ENCODE peak calls at places on chromosomes 7 and 10, in eight cellular contexts. One of them, this sample, is unnamed.

GRCh38 chr10:59012839-59013238 is 163.6 kb upstream of the PHYHIPL start:
- DNase-seq in NB4: no peak
- DNase-seq in osteoblast: no peak
- DNase-seq in fibroblast of villous mesenchyme: no peak
- DNase-seq in astrocyte of the spinal cord: no peak
- DNase-seq in dorsolateral prefrontal cortex: no peak
- DNase-seq in fibroblast of pulmonary artery: no peak
- DNase-seq in GM12878: no peak
- DNase-seq in this sample: no peak

GRCh38 chr10:70913546-70914240 is 25.3 kb upstream of the PCBD1 start:
- DNase-seq in NB4: no peak
- DNase-seq in osteoblast: peak; percentile 55
- DNase-seq in fibroblast of villous mesenchyme: no peak
- DNase-seq in astrocyte of the spinal cord: no peak
- DNase-seq in dorsolateral prefrontal cortex: no peak
- DNase-seq in fibroblast of pulmonary artery: no peak
- DNase-seq in GM12878: no peak
- DNase-seq in this sample: no peak

GRCh38 chr10:84267503-84268126 is 22.8 kb downstream of the RGR start:
- DNase-seq in NB4: peak; percentile 38
- DNase-seq in osteoblast: no peak
- DNase-seq in fibroblast of villous mesenchyme: peak; percentile 37
- DNase-seq in astrocyte of the spinal cord: peak; percentile 30
- DNase-seq in dorsolateral prefrontal cortex: peak; percentile 50
- DNase-seq in fibroblast of pulmonary artery: peak; percentile 56
- DNase-seq in GM12878: no peak
- DNase-seq in this sample: no peak

GRCh38 chr7:5693529-5693928 is 87.9 kb downstream of the RNF216 start:
- DNase-seq in NB4: peak; percentile 93
- DNase-seq in osteoblast: no peak
- DNase-seq in fibroblast of villous mesenchyme: peak; percentile 72
- DNase-seq in astrocyte of the spinal cord: peak; percentile 47
- DNase-seq in dorsolateral prefrontal cortex: no peak
- DNase-seq in fibroblast of pulmonary artery: peak; percentile 84
- DNase-seq in GM12878: peak; percentile 89
- DNase-seq in this sample: no peak

GRCh38 chr10:93992400-93993030 is 1.2 kb upstream of the PLCE1 start:
- DNase-seq in NB4: no peak
- DNase-seq in osteoblast: peak; percentile 86
- DNase-seq in fibroblast of villous mesenchyme: no peak
- DNase-seq in astrocyte of the spinal cord: peak; percentile 50
- DNase-seq in dorsolateral prefrontal cortex: no peak
- DNase-seq in fibroblast of pulmonary artery: no peak
- DNase-seq in GM12878: no peak
- DNase-seq in this sample: no peak

GRCh38 chr10:34489973-34490372 is 325.1 kb downstream of the PARD3 start:
- DNase-seq in NB4: no peak
- DNase-seq in osteoblast: peak; percentile 80
- DNase-seq in fibroblast of villous mesenchyme: peak; percentile 59
- DNase-seq in astrocyte of the spinal cord: peak; percentile 74
- DNase-seq in dorsolateral prefrontal cortex: no peak
- DNase-seq in fibroblast of pulmonary artery: peak; percentile 51
- DNase-seq in GM12878: no peak
- DNase-seq in this sample: peak; percentile 33

GRCh38 chr10:58660577-58661255 is 148.0 kb downstream of the BICC1 start:
- DNase-seq in NB4: no peak
- DNase-seq in osteoblast: no peak
- DNase-seq in fibroblast of villous mesenchyme: no peak
- DNase-seq in astrocyte of the spinal cord: peak; percentile 70
- DNase-seq in dorsolateral prefrontal cortex: no peak
- DNase-seq in fibroblast of pulmonary artery: no peak
- DNase-seq in GM12878: no peak
- DNase-seq in this sample: no peak

GRCh38 chr10:75600833-75601232 is 169.4 kb downstream of the LRMDA start:
- DNase-seq in NB4: no peak
- DNase-seq in osteoblast: no peak
- DNase-seq in fibroblast of villous mesenchyme: no peak
- DNase-seq in astrocyte of the spinal cord: no peak
- DNase-seq in dorsolateral prefrontal cortex: no peak
- DNase-seq in fibroblast of pulmonary artery: no peak
- DNase-seq in GM12878: no peak
- DNase-seq in this sample: no peak

GRCh38 chr10:32954545-32955298 is 3.3 kb downstream of the ITGB1 start:
- DNase-seq in NB4: no peak
- DNase-seq in osteoblast: no peak
- DNase-seq in fibroblast of villous mesenchyme: no peak
- DNase-seq in astrocyte of the spinal cord: no peak
- DNase-seq in dorsolateral prefrontal cortex: no peak
- DNase-seq in fibroblast of pulmonary artery: no peak
- DNase-seq in GM12878: no peak
- DNase-seq in this sample: no peak

GRCh38 chr10:32954080-32954479 is 4.0 kb downstream of the ITGB1 start:
- DNase-seq in NB4: no peak
- DNase-seq in osteoblast: no peak
- DNase-seq in fibroblast of villous mesenchyme: no peak
- DNase-seq in astrocyte of the spinal cord: no peak
- DNase-seq in dorsolateral prefrontal cortex: no peak
- DNase-seq in fibroblast of pulmonary artery: no peak
- DNase-seq in GM12878: no peak
- DNase-seq in this sample: no peak

GRCh38 chr10:32952094-32952493 is 5.9 kb downstream of the ITGB1 start:
- DNase-seq in NB4: no peak
- DNase-seq in osteoblast: no peak
- DNase-seq in fibroblast of villous mesenchyme: no peak
- DNase-seq in astrocyte of the spinal cord: no peak
- DNase-seq in dorsolateral prefrontal cortex: no peak
- DNase-seq in fibroblast of pulmonary artery: no peak
- DNase-seq in GM12878: no peak
- DNase-seq in this sample: no peak

GRCh38 chr10:32952541-32953276 is 5.3 kb downstream of the ITGB1 start:
- DNase-seq in NB4: no peak
- DNase-seq in osteoblast: no peak
- DNase-seq in fibroblast of villous mesenchyme: no peak
- DNase-seq in astrocyte of the spinal cord: no peak
- DNase-seq in dorsolateral prefrontal cortex: no peak
- DNase-seq in fibroblast of pulmonary artery: no peak
- DNase-seq in GM12878: no peak
- DNase-seq in this sample: no peak

GRCh38 chr10:32953277-32953927 is 4.6 kb downstream of the ITGB1 start:
- DNase-seq in NB4: no peak
- DNase-seq in osteoblast: no peak
- DNase-seq in fibroblast of villous mesenchyme: peak; percentile 27
- DNase-seq in astrocyte of the spinal cord: no peak
- DNase-seq in dorsolateral prefrontal cortex: no peak
- DNase-seq in fibroblast of pulmonary artery: no peak
- DNase-seq in GM12878: no peak
- DNase-seq in this sample: no peak
- H3K4me3 ChIP-seq in NB4: no peak overlapping the region
- H3K4me3 ChIP-seq in osteoblast: peak overlapping the region; percentile 95
- H3K4me3 ChIP-seq in fibroblast of villous mesenchyme: no peak overlapping the region
- H3K4me3 ChIP-seq in astrocyte of the spinal cord: peak overlapping the region; percentile 81
- H3K4me3 ChIP-seq in dorsolateral prefrontal cortex: no peak overlapping the region
- H3K4me3 ChIP-seq in fibroblast of pulmonary artery: peak overlapping the region; percentile 85
- H3K4me3 ChIP-seq in GM12878: no peak overlapping the region
- H3K4me3 ChIP-seq in this sample: no peak overlapping the region

GRCh38 chr7:151342811-151343210 is 1.2 kb downstream of the NUB1 start:
- DNase-seq in NB4: no peak
- DNase-seq in osteoblast: peak; percentile 92
- DNase-seq in fibroblast of villous mesenchyme: no peak
- DNase-seq in astrocyte of the spinal cord: no peak
- DNase-seq in dorsolateral prefrontal cortex: no peak
- DNase-seq in fibroblast of pulmonary artery: no peak
- DNase-seq in GM12878: no peak
- DNase-seq in this sample: no peak
- TF ChIP-seq CTCF in NB4: no peak
- TF ChIP-seq CTCF in osteoblast: peak; percentile 18
- TF ChIP-seq CTCF in fibroblast of villous mesenchyme: no peak
- TF ChIP-seq CTCF in astrocyte of the spinal cord: peak; percentile 1
- TF ChIP-seq CTCF in dorsolateral prefrontal cortex: no peak
- TF ChIP-seq CTCF in fibroblast of pulmonary artery: no peak
- TF ChIP-seq CTCF in GM12878: no peak
- TF ChIP-seq CTCF in this sample: no peak

GRCh38 chr7:157000047-157000726 is 10.3 kb downstream of the MNX1 start:
- DNase-seq in NB4: no peak
- DNase-seq in osteoblast: peak; percentile 85
- DNase-seq in fibroblast of villous mesenchyme: no peak
- DNase-seq in astrocyte of the spinal cord: no peak
- DNase-seq in dorsolateral prefrontal cortex: no peak
- DNase-seq in fibroblast of pulmonary artery: no peak
- DNase-seq in GM12878: no peak
- DNase-seq in this sample: no peak
- H3K4me3 ChIP-seq in NB4: peak overlapping the region; percentile 29
- H3K4me3 ChIP-seq in osteoblast: peak overlapping the region; percentile 52
- H3K4me3 ChIP-seq in fibroblast of villous mesenchyme: peak overlapping the region; percentile 47
- H3K4me3 ChIP-seq in astrocyte of the spinal cord: peak overlapping the region; percentile 13
- H3K4me3 ChIP-seq in dorsolateral prefrontal cortex: peak overlapping the region; percentile 54
- H3K4me3 ChIP-seq in fibroblast of pulmonary artery: peak overlapping the region; percentile 37
- H3K4me3 ChIP-seq in GM12878: peak overlapping the region; percentile 63
- H3K4me3 ChIP-seq in this sample: no peak overlapping the region

GRCh38 chr10:113876461-113876860 is 22.0 kb downstream of the NHLRC2 start:
- DNase-seq in NB4: no peak
- DNase-seq in osteoblast: no peak
- DNase-seq in fibroblast of villous mesenchyme: no peak
- DNase-seq in astrocyte of the spinal cord: no peak
- DNase-seq in dorsolateral prefrontal cortex: no peak
- DNase-seq in fibroblast of pulmonary artery: no peak
- DNase-seq in GM12878: no peak
- DNase-seq in this sample: no peak
- TF ChIP-seq CTCF in NB4: no peak
- TF ChIP-seq CTCF in osteoblast: no peak
- TF ChIP-seq CTCF in fibroblast of villous mesenchyme: no peak
- TF ChIP-seq CTCF in astrocyte of the spinal cord: no peak
- TF ChIP-seq CTCF in dorsolateral prefrontal cortex: no peak
- TF ChIP-seq CTCF in fibroblast of pulmonary artery: no peak
- TF ChIP-seq CTCF in GM12878: no peak
- TF ChIP-seq CTCF in this sample: no peak

DNA sequence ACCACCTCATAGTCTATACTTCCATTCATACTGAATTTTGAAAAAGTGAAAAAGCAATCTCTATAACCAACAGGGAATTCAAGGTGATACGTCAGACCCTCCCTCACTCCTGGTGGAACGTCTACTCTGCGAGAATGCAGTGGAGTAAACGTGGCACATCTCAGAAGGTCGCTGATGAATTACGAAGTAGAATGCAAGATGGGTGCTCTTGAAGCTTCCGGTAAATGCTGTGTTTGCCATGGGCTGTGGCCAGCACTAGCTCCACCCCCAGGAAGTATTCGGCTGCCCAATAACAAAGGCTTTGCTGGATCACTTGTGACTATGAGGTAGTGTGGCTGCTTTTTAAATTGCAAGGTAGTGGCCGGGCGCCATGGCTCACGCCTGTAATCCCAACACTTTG is 226.0 kb downstream of the PRPF18 start:
- DNase-seq in NB4: no peak
- DNase-seq in osteoblast: no peak
- DNase-seq in fibroblast of villous mesenchyme: no peak
- DNase-seq in astrocyte of the spinal cord: no peak
- DNase-seq in dorsolateral prefrontal cortex: no peak
- DNase-seq in fibroblast of pulmonary artery: no peak
- DNase-seq in GM12878: no peak
- DNase-seq in this sample: no peak
- H3K4me3 ChIP-seq in NB4: no peak overlapping the region
- H3K4me3 ChIP-seq in osteoblast: no peak overlapping the region
- H3K4me3 ChIP-seq in fibroblast of villous mesenchyme: no peak overlapping the region
- H3K4me3 ChIP-seq in astrocyte of the spinal cord: no peak overlapping the region
- H3K4me3 ChIP-seq in dorsolateral prefrontal cortex: no peak overlapping the region
- H3K4me3 ChIP-seq in fibroblast of pulmonary artery: no peak overlapping the region
- H3K4me3 ChIP-seq in GM12878: no peak overlapping the region
- H3K4me3 ChIP-seq in this sample: no peak overlapping the region

GRCh38 chr7:139701908-139702307 is 75.9 kb downstream of the HIPK2 start:
- DNase-seq in NB4: no peak
- DNase-seq in osteoblast: peak; percentile 51
- DNase-seq in fibroblast of villous mesenchyme: no peak
- DNase-seq in astrocyte of the spinal cord: no peak
- DNase-seq in dorsolateral prefrontal cortex: no peak
- DNase-seq in fibroblast of pulmonary artery: no peak
- DNase-seq in GM12878: no peak
- DNase-seq in this sample: no peak

GRCh38 chr7:139700505-139701235 is 77.1 kb downstream of the HIPK2 start:
- DNase-seq in NB4: no peak
- DNase-seq in osteoblast: peak; percentile 56
- DNase-seq in fibroblast of villous mesenchyme: no peak
- DNase-seq in astrocyte of the spinal cord: no peak
- DNase-seq in dorsolateral prefrontal cortex: no peak
- DNase-seq in fibroblast of pulmonary artery: no peak
- DNase-seq in GM12878: no peak
- DNase-seq in this sample: no peak

GRCh38 chr7:139698278-139698677 is 79.5 kb downstream of the HIPK2 start:
- DNase-seq in NB4: no peak
- DNase-seq in osteoblast: no peak
- DNase-seq in fibroblast of villous mesenchyme: no peak
- DNase-seq in astrocyte of the spinal cord: no peak
- DNase-seq in dorsolateral prefrontal cortex: no peak
- DNase-seq in fibroblast of pulmonary artery: no peak
- DNase-seq in GM12878: no peak
- DNase-seq in this sample: no peak

GRCh38 chr7:139698879-139699278 is 78.9 kb downstream of the HIPK2 start:
- DNase-seq in NB4: no peak
- DNase-seq in osteoblast: no peak
- DNase-seq in fibroblast of villous mesenchyme: no peak
- DNase-seq in astrocyte of the spinal cord: no peak
- DNase-seq in dorsolateral prefrontal cortex: no peak
- DNase-seq in fibroblast of pulmonary artery: no peak
- DNase-seq in GM12878: no peak
- DNase-seq in this sample: no peak

GRCh38 chr7:139699640-139700504 is 77.9 kb downstream of the HIPK2 start:
- DNase-seq in NB4: peak; percentile 35
- DNase-seq in osteoblast: peak; percentile 41
- DNase-seq in fibroblast of villous mesenchyme: no peak
- DNase-seq in astrocyte of the spinal cord: no peak
- DNase-seq in dorsolateral prefrontal cortex: no peak
- DNase-seq in fibroblast of pulmonary artery: no peak
- DNase-seq in GM12878: no peak
- DNase-seq in this sample: no peak
- TF ChIP-seq CTCF in NB4: no peak
- TF ChIP-seq CTCF in osteoblast: no peak
- TF ChIP-seq CTCF in fibroblast of villous mesenchyme: no peak
- TF ChIP-seq CTCF in astrocyte of the spinal cord: peak; percentile 23
- TF ChIP-seq CTCF in dorsolateral prefrontal cortex: no peak
- TF ChIP-seq CTCF in fibroblast of pulmonary artery: no peak
- TF ChIP-seq CTCF in GM12878: peak; percentile 12
- TF ChIP-seq CTCF in this sample: no peak

DNA sequence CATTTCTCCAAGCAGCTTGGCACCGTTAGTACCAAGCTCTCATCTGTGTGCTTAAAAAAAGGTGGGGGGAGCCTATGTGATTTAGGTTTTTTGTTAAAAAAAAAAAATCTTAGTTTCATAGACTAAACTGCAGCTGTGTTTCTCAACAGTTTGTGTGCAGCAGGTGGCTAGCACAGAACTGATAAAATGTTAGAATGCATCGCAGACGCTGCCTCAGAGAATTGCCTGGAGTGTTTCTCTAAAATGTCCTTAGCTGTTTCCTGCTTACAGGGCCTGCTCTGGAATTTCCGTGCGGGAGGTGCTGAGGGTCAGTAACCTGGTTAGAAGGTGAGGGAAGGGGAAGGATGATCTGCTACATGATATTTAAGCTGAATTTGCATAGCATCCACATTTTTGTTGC is 268.9 kb downstream of the PLXDC2 start:
- DNase-seq in NB4: no peak
- DNase-seq in osteoblast: no peak
- DNase-seq in fibroblast of villous mesenchyme: no peak
- DNase-seq in astrocyte of the spinal cord: no peak
- DNase-seq in dorsolateral prefrontal cortex: no peak
- DNase-seq in fibroblast of pulmonary artery: no peak
- DNase-seq in GM12878: no peak
- DNase-seq in this sample: no peak
- H3K4me3 ChIP-seq in NB4: no peak overlapping the region
- H3K4me3 ChIP-seq in osteoblast: no peak overlapping the region
- H3K4me3 ChIP-seq in fibroblast of villous mesenchyme: no peak overlapping the region
- H3K4me3 ChIP-seq in astrocyte of the spinal cord: no peak overlapping the region
- H3K4me3 ChIP-seq in dorsolateral prefrontal cortex: no peak overlapping the region
- H3K4me3 ChIP-seq in fibroblast of pulmonary artery: no peak overlapping the region
- H3K4me3 ChIP-seq in GM12878: no peak overlapping the region
- H3K4me3 ChIP-seq in this sample: no peak overlapping the region